ENCODE peak calls at places on chromosomes 12 and 14, in four cellular contexts. One of them, this sample, is unnamed.

GRCh38 chr12:109670647-109671046 is 43.0 kb upstream of the FAM222A start:
- DNase-seq in small intestine: peak; percentile 27
- DNase-seq in endodermal cell: peak; percentile 69
- DNase-seq in Peyer's patch: no peak
- DNase-seq in this sample: no peak

GRCh38 chr12:114666746-114667668 is 17.0 kb downstream of the TBX3 start:
- DNase-seq in endodermal cell: peak; percentile 84
- DNase-seq in small intestine: no peak
- DNase-seq in Peyer's patch: no peak
- DNase-seq in this sample: no peak

GRCh38 chr14:61355892-61356325 is 34.5 kb downstream of the PRKCH start:
- DNase-seq in Peyer's patch: no peak
- DNase-seq in endodermal cell: peak; percentile 88
- DNase-seq in small intestine: no peak
- DNase-seq in this sample: peak; percentile 43

GRCh38 chr12:10094648-10095047 is 4.1 kb downstream of the CLEC1A start:
- DNase-seq in Peyer's patch: no peak
- DNase-seq in small intestine: no peak
- DNase-seq in endodermal cell: no peak
- DNase-seq in this sample: no peak

GRCh38 chr14:76752744-76753143 is 8.5 kb upstream of the VASH1 start:
- DNase-seq in endodermal cell: no peak
- DNase-seq in small intestine: no peak
- DNase-seq in Peyer's patch: no peak
- DNase-seq in this sample: no peak

GRCh38 chr12:54182086-54182485 is 6.7 kb downstream of the SMUG1 start:
- DNase-seq in endodermal cell: no peak
- DNase-seq in small intestine: no peak
- DNase-seq in Peyer's patch: no peak
- DNase-seq in this sample: no peak

GRCh38 chr14:101473795-101474562 is 87.3 kb upstream of the DIO3 start:
- DNase-seq in Peyer's patch: no peak
- DNase-seq in endodermal cell: no peak
- DNase-seq in small intestine: no peak
- DNase-seq in this sample: no peak

GRCh38 chr12:17928708-17929366 is 161.2 kb downstream of the RERGL start:
- DNase-seq in endodermal cell: no peak
- DNase-seq in small intestine: no peak
- DNase-seq in Peyer's patch: no peak
- DNase-seq in this sample: no peak

GRCh38 chr12:807041-807717 is 54.8 kb downstream of the WNK1 start:
- DNase-seq in small intestine: no peak
- DNase-seq in endodermal cell: no peak
- DNase-seq in Peyer's patch: no peak
- DNase-seq in this sample: no peak

GRCh38 chr12:6540181-6540877 is 6.0 kb downstream of the GAPDH start:
- DNase-seq in Peyer's patch: peak; percentile 71
- DNase-seq in endodermal cell: peak; percentile 99
- DNase-seq in small intestine: peak; percentile 96
- DNase-seq in this sample: peak; percentile 95

GRCh38 chr12:96094201-96094600 is 58.8 kb upstream of the LTA4H start:
- DNase-seq in Peyer's patch: no peak
- DNase-seq in endodermal cell: peak; percentile 83
- DNase-seq in small intestine: no peak
- DNase-seq in this sample: no peak

GRCh38 chr12:26246483-26247164 is 51.3 kb downstream of the SSPN start:
- DNase-seq in small intestine: peak; percentile 95
- DNase-seq in endodermal cell: no peak
- DNase-seq in Peyer's patch: no peak
- DNase-seq in this sample: no peak

GRCh38 chr12:52513736-52514135 is 6.5 kb downstream of the KRT5 start:
- DNase-seq in endodermal cell: no peak
- DNase-seq in small intestine: no peak
- DNase-seq in Peyer's patch: no peak
- DNase-seq in this sample: no peak

GRCh38 chr12:123713398-123714301 is 1.5 kb downstream of the ATP6V0A2 start:
- DNase-seq in Peyer's patch: no peak
- DNase-seq in endodermal cell: no peak
- DNase-seq in small intestine: peak; percentile 89
- DNase-seq in this sample: no peak

GRCh38 chr12:59164226-59164625 is 243.9 kb upstream of the LRIG3 start:
- DNase-seq in endodermal cell: no peak
- DNase-seq in small intestine: no peak
- DNase-seq in Peyer's patch: no peak
- DNase-seq in this sample: no peak

GRCh38 chr12:66945189-66945817 is 266.4 kb upstream of the GRIP1 start:
- DNase-seq in endodermal cell: no peak
- DNase-seq in small intestine: peak; percentile 22
- DNase-seq in Peyer's patch: no peak
- DNase-seq in this sample: no peak

GRCh38 chr14:58772061-58772604 is 134.4 kb downstream of the DACT1 start:
- DNase-seq in small intestine: no peak
- DNase-seq in Peyer's patch: no peak
- DNase-seq in endodermal cell: no peak
- DNase-seq in this sample: no peak

GRCh38 chr14:58639842-58640484 is 2.2 kb downstream of the DACT1 start:
- DNase-seq in endodermal cell: peak; percentile 79
- DNase-seq in Peyer's patch: no peak
- DNase-seq in small intestine: peak; percentile 73
- DNase-seq in this sample: no peak

GRCh38 chr14:76112889-76113611 is 38.7 kb upstream of the GPATCH2L start:
- DNase-seq in small intestine: no peak
- DNase-seq in endodermal cell: peak; percentile 82
- DNase-seq in Peyer's patch: no peak
- DNase-seq in this sample: no peak

GRCh38 chr14:96635850-96636249 is 133.7 kb downstream of the PAPOLA start:
- DNase-seq in endodermal cell: no peak
- DNase-seq in Peyer's patch: no peak
- DNase-seq in small intestine: no peak
- DNase-seq in this sample: no peak

GRCh38 chr14:24056800-24057184 is 5.0 kb downstream of the CARMIL3 start:
- DNase-seq in small intestine: no peak
- DNase-seq in endodermal cell: no peak
- DNase-seq in Peyer's patch: no peak
- DNase-seq in this sample: no peak

GRCh38 chr14:69773571-69774276 is 6.8 kb downstream of the SRSF5 start:
- DNase-seq in endodermal cell: peak; percentile 32
- DNase-seq in small intestine: no peak
- DNase-seq in Peyer's patch: no peak
- DNase-seq in this sample: no peak

GRCh38 chr12:105281694-105282049 is 45.7 kb upstream of the APPL2 start:
- DNase-seq in small intestine: peak; percentile 68
- DNase-seq in Peyer's patch: no peak
- DNase-seq in endodermal cell: peak; percentile 58
- DNase-seq in this sample: no peak

GRCh38 chr14:61337893-61338292 is 16.5 kb downstream of the PRKCH start:
- DNase-seq in small intestine: peak; percentile 63
- DNase-seq in endodermal cell: no peak
- DNase-seq in Peyer's patch: peak; percentile 55
- DNase-seq in this sample: no peak

GRCh38 chr12:573226-573625 is 90.0 kb downstream of the NINJ2 start:
- DNase-seq in Peyer's patch: no peak
- DNase-seq in endodermal cell: no peak
- DNase-seq in small intestine: no peak
- DNase-seq in this sample: no peak

GRCh38 chr14:31137214-31137889 is 70.2 kb downstream of the HECTD1 start:
- DNase-seq in Peyer's patch: no peak
- DNase-seq in endodermal cell: no peak
- DNase-seq in small intestine: peak; percentile 32
- DNase-seq in this sample: no peak
- H3K36me3 ChIP-seq in Peyer's patch: peaks cover 94% of the 10 kb centered on the region
- H3K36me3 ChIP-seq in endodermal cell: peaks cover 87% of the 10 kb centered on the region
- H3K36me3 ChIP-seq in small intestine: peaks cover 12% of the 10 kb centered on the region
- H3K36me3 ChIP-seq in this sample: no peaks in the 10 kb centered on the region

GRCh38 chr12:124851344-124851743 is 12.3 kb downstream of the SCARB1 start:
- DNase-seq in endodermal cell: no peak
- DNase-seq in Peyer's patch: no peak
- DNase-seq in small intestine: peak; percentile 93
- DNase-seq in this sample: no peak

GRCh38 chr12:124854637-124855184 is 9.0 kb downstream of the SCARB1 start:
- DNase-seq in Peyer's patch: no peak
- DNase-seq in small intestine: no peak
- DNase-seq in endodermal cell: no peak
- DNase-seq in this sample: no peak

GRCh38 chr12:124853781-124854636 is 9.7 kb downstream of the SCARB1 start:
- DNase-seq in Peyer's patch: no peak
- DNase-seq in endodermal cell: peak; percentile 60
- DNase-seq in small intestine: no peak
- DNase-seq in this sample: no peak

GRCh38 chr12:124852329-124852831 is 11.3 kb downstream of the SCARB1 start:
- DNase-seq in small intestine: peak; percentile 91
- DNase-seq in Peyer's patch: peak; percentile 27
- DNase-seq in endodermal cell: no peak
- DNase-seq in this sample: no peak

GRCh38 chr12:124852911-124853441 is 10.7 kb downstream of the SCARB1 start:
- DNase-seq in endodermal cell: no peak
- DNase-seq in Peyer's patch: no peak
- DNase-seq in small intestine: no peak
- DNase-seq in this sample: no peak
- H3K27ac ChIP-seq in endodermal cell: no peak overlapping the region
- H3K27ac ChIP-seq in Peyer's patch: peak overlapping the region; percentile 55
- H3K27ac ChIP-seq in small intestine: peak overlapping the region; percentile 94
- H3K27ac ChIP-seq in this sample: no peak overlapping the region

GRCh38 chr12:3243376-3244084 is 166.4 kb downstream of the TSPAN9 start:
- DNase-seq in Peyer's patch: no peak
- DNase-seq in small intestine: no peak
- DNase-seq in endodermal cell: no peak
- DNase-seq in this sample: no peak

GRCh38 chr12:3246253-3246652 is 169.1 kb downstream of the TSPAN9 start:
- DNase-seq in endodermal cell: no peak
- DNase-seq in Peyer's patch: no peak
- DNase-seq in small intestine: no peak
- DNase-seq in this sample: no peak

GRCh38 chr12:3241621-3242020 is 164.4 kb downstream of the TSPAN9 start:
- DNase-seq in endodermal cell: no peak
- DNase-seq in Peyer's patch: no peak
- DNase-seq in small intestine: no peak
- DNase-seq in this sample: peak; percentile 65

GRCh38 chr12:3242199-3242863 is 165.2 kb downstream of the TSPAN9 start:
- DNase-seq in Peyer's patch: no peak
- DNase-seq in small intestine: peak; percentile 27
- DNase-seq in endodermal cell: no peak
- DNase-seq in this sample: no peak

DNA sequence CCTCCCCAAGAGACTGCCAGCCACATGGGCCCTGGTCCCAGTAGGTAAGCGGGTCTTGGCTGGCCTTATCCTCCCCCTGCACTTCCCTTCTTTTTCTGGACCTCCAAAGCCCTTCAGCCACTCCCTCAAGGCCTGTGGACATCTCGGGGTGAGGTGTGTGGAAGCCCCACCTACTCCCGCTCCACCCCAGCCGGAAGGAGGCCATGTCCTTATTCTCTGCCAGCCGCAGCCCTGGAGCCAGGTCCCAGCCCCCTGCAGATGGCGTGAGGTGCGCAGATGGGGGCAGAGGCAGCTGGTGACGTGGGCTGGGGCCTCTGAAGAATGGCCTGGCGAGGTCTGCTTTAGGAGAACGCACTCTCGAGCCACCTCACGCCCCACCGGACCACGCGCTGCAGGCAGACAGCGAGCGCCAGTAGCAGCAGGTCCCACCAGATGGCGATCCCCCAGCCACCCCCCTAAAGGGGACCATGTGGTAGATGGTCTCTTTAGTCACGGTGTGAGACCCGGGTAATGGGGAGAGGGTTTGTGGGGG is 167.1 kb downstream of the TSPAN9 start:
- DNase-seq in endodermal cell: no peak
- DNase-seq in Peyer's patch: no peak
- DNase-seq in small intestine: no peak
- DNase-seq in this sample: no peak
- H3K4me1 ChIP-seq in endodermal cell: peaks cover 3% of the 10 kb centered on the region
- H3K4me1 ChIP-seq in Peyer's patch: no peaks in the 10 kb centered on the region
- H3K4me1 ChIP-seq in small intestine: no peaks in the 10 kb centered on the region
- H3K4me1 ChIP-seq in this sample: peaks cover 65% of the 10 kb centered on the region

DNA sequence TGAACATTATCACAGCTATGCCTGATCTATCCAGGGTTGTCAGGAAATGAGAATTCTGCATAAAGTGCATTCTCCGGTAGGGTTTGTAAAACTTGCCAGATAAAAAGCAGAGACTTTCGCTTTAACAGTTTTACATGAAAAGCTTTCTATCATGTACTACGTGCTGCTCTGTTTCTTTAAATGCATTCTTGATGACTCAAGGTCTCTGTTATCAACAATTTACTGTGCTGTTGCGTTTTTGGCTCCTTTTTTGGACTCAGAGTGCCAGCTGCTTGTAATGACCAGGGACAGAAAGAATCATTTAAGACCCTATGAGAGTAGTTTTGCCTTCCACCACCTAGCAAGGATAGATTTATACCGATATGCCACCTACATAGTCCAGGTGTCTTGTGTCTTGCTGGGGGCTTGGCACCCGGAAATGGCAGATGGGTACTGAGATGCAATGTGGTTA is 371.1 kb downstream of the BTG1 start:
- DNase-seq in small intestine: peak; percentile 35
- DNase-seq in Peyer's patch: no peak
- DNase-seq in endodermal cell: no peak
- DNase-seq in this sample: no peak
- H3K36me3 ChIP-seq in small intestine: no peaks in the 10 kb centered on the region
- H3K36me3 ChIP-seq in Peyer's patch: no peaks in the 10 kb centered on the region
- H3K36me3 ChIP-seq in endodermal cell: no peaks in the 10 kb centered on the region
- H3K36me3 ChIP-seq in this sample: no peaks in the 10 kb centered on the region

GRCh38 chr12:106767206-106767605 is 7.3 kb upstream of the RIC8B start:
- DNase-seq in small intestine: no peak
- DNase-seq in Peyer's patch: no peak
- DNase-seq in endodermal cell: no peak
- DNase-seq in this sample: no peak
- H3K27ac ChIP-seq in small intestine: no peak overlapping the region
- H3K27ac ChIP-seq in Peyer's patch: no peak overlapping the region
- H3K27ac ChIP-seq in endodermal cell: peak overlapping the region; percentile 90
- H3K27ac ChIP-seq in this sample: no peak overlapping the region

GRCh38 chr12:16120027-16120426 is 157.5 kb downstream of the SLC15A5 start:
- DNase-seq in endodermal cell: no peak
- DNase-seq in Peyer's patch: no peak
- DNase-seq in small intestine: no peak
- DNase-seq in this sample: no peak
- H3K4me1 ChIP-seq in endodermal cell: peaks cover 11% of the 10 kb centered on the region
- H3K4me1 ChIP-seq in Peyer's patch: no peaks in the 10 kb centered on the region
- H3K4me1 ChIP-seq in small intestine: no peaks in the 10 kb centered on the region
- H3K4me1 ChIP-seq in this sample: no peaks in the 10 kb centered on the region

DNA sequence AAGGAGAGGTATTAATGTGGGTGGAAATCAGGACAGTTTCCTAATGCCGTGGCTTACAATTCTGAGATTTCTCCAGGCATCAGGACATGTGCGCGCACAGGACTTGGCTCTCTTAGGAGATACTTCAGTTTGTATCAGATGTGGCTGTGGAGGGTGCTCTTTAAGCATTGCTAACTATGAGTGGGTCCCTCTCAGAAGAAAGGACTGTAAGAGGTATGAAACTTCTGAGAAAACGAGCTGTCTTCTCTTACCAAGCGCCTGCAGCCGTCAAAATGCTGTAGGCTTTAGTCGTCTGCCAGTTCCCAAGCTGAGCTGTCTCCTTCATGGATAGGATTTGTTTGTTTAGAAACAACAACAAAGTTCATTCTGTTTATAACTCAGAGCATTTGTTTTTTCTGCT is 16.1 kb upstream of the MANSC4 start:
- DNase-seq in Peyer's patch: no peak
- DNase-seq in small intestine: no peak
- DNase-seq in endodermal cell: no peak
- DNase-seq in this sample: no peak
- H3K36me3 ChIP-seq in Peyer's patch: peaks cover 57% of the 10 kb centered on the region
- H3K36me3 ChIP-seq in small intestine: peaks cover 14% of the 10 kb centered on the region
- H3K36me3 ChIP-seq in endodermal cell: peaks cover 81% of the 10 kb centered on the region
- H3K36me3 ChIP-seq in this sample: peaks cover 76% of the 10 kb centered on the region